ENCODE peak calls at places on chromosomes 12 and 14, in five cellular contexts. One of them, this sample, is unnamed. For H3K36me3, the result is how much of the 10 kb centered on the place peaks cover.

GRCh38 chr14:23361763-23362162 is 3.2 kb downstream of the EFS start:
- DNase-seq in transverse colon: no peak
- DNase-seq in uterus: no peak
- DNase-seq in heart right ventricle: no peak
- DNase-seq in pancreas: no peak
- DNase-seq in this sample: no peak

GRCh38 chr12:19639781-19640180 is 200.5 kb downstream of the AEBP2 start:
- DNase-seq in transverse colon: no peak
- DNase-seq in uterus: no peak
- DNase-seq in heart right ventricle: no peak
- DNase-seq in pancreas: no peak
- DNase-seq in this sample: no peak

GRCh38 chr12:69401940-69402339 is 42.4 kb downstream of the YEATS4 start:
- DNase-seq in transverse colon: no peak
- DNase-seq in uterus: no peak
- DNase-seq in heart right ventricle: no peak
- DNase-seq in pancreas: no peak
- DNase-seq in this sample: no peak

GRCh38 chr12:64236549-64236948 is 14.5 kb upstream of the KICS2 start:
- DNase-seq in transverse colon: no peak
- DNase-seq in uterus: no peak
- DNase-seq in heart right ventricle: no peak
- DNase-seq in pancreas: no peak
- DNase-seq in this sample: no peak

GRCh38 chr12:27333311-27334009 is 824 bp downstream of the BMAL2 start:
- DNase-seq in transverse colon: peak
- DNase-seq in uterus: no peak
- DNase-seq in heart right ventricle: peak
- DNase-seq in pancreas: peak
- DNase-seq in this sample: peak

GRCh38 chr14:85195872-85196477 is 334.0 kb upstream of the FLRT2 start:
- DNase-seq in transverse colon: no peak
- DNase-seq in uterus: no peak
- DNase-seq in heart right ventricle: no peak
- DNase-seq in pancreas: no peak
- DNase-seq in this sample: no peak

GRCh38 chr14:99790201-99790977 is 2.8 kb upstream of the EML1 start:
- DNase-seq in transverse colon: no peak
- DNase-seq in uterus: no peak
- DNase-seq in heart right ventricle: no peak
- DNase-seq in pancreas: no peak
- DNase-seq in this sample: no peak

GRCh38 chr12:121144416-121144914 is 11.8 kb downstream of the P2RX7 start:
- DNase-seq in transverse colon: no peak
- DNase-seq in uterus: no peak
- DNase-seq in heart right ventricle: no peak
- DNase-seq in pancreas: no peak
- DNase-seq in this sample: no peak

GRCh38 chr12:110304061-110304551 is 23.1 kb downstream of the ATP2A2 start:
- DNase-seq in transverse colon: no peak
- DNase-seq in uterus: no peak
- DNase-seq in heart right ventricle: no peak
- DNase-seq in pancreas: no peak
- DNase-seq in this sample: no peak

GRCh38 chr12:108094250-108094649 is 34.8 kb upstream of the WSCD2 start:
- DNase-seq in transverse colon: no peak
- DNase-seq in uterus: no peak
- DNase-seq in heart right ventricle: no peak
- DNase-seq in pancreas: no peak
- DNase-seq in this sample: no peak

GRCh38 chr12:64008596-64008995 is 164.1 kb downstream of the SRGAP1 start:
- DNase-seq in transverse colon: no peak
- DNase-seq in uterus: no peak
- DNase-seq in heart right ventricle: no peak
- DNase-seq in pancreas: no peak
- DNase-seq in this sample: no peak

GRCh38 chr12:88706286-88706685 is 126.0 kb upstream of the KITLG start:
- DNase-seq in transverse colon: no peak
- DNase-seq in uterus: no peak
- DNase-seq in heart right ventricle: no peak
- DNase-seq in pancreas: no peak
- DNase-seq in this sample: no peak

GRCh38 chr12:95718772-95719171 is 71.8 kb downstream of the NTN4 start:
- DNase-seq in transverse colon: no peak
- DNase-seq in uterus: no peak
- DNase-seq in heart right ventricle: no peak
- DNase-seq in pancreas: no peak
- DNase-seq in this sample: no peak

GRCh38 chr12:52130695-52131094 is 51.2 kb downstream of the SMIM41 start:
- DNase-seq in transverse colon: no peak
- DNase-seq in uterus: no peak
- DNase-seq in heart right ventricle: no peak
- DNase-seq in pancreas: peak
- DNase-seq in this sample: no peak

GRCh38 chr12:113660941-113661340 is 189.3 kb upstream of the LHX5 start:
- DNase-seq in transverse colon: no peak
- DNase-seq in uterus: no peak
- DNase-seq in heart right ventricle: no peak
- DNase-seq in pancreas: no peak
- DNase-seq in this sample: no peak

GRCh38 chr12:48789858-48790326 is 1.0 kb upstream of the ADCY6 start:
- DNase-seq in transverse colon: no peak
- DNase-seq in uterus: no peak
- DNase-seq in heart right ventricle: no peak
- DNase-seq in pancreas: no peak
- DNase-seq in this sample: no peak

GRCh38 chr12:133217219-133217618 is 18.5 kb downstream of the ANHX start:
- DNase-seq in transverse colon: no peak
- DNase-seq in uterus: no peak
- DNase-seq in heart right ventricle: no peak
- DNase-seq in pancreas: no peak
- DNase-seq in this sample: no peak

GRCh38 chr14:104263671-104264358 is 125.4 kb downstream of the KIF26A start:
- DNase-seq in transverse colon: no peak
- DNase-seq in uterus: peak
- DNase-seq in heart right ventricle: no peak
- DNase-seq in pancreas: no peak
- DNase-seq in this sample: no peak

GRCh38 chr12:127194176-127194575 is 1072.8 kb upstream of the TMEM132C start:
- DNase-seq in transverse colon: no peak
- DNase-seq in uterus: no peak
- DNase-seq in heart right ventricle: no peak
- DNase-seq in pancreas: no peak
- DNase-seq in this sample: no peak

GRCh38 chr12:111414711-111415252 is 9.1 kb downstream of the SH2B3 start:
- DNase-seq in transverse colon: no peak
- DNase-seq in uterus: no peak
- DNase-seq in heart right ventricle: no peak
- DNase-seq in pancreas: no peak
- DNase-seq in this sample: no peak

GRCh38 chr12:76311796-76312195 is 36.4 kb downstream of the BBS10 start:
- DNase-seq in transverse colon: no peak
- DNase-seq in uterus: no peak
- DNase-seq in heart right ventricle: no peak
- DNase-seq in pancreas: no peak
- DNase-seq in this sample: no peak

GRCh38 chr12:31011746-31012567 is 61.7 kb upstream of the DDX11 start:
- DNase-seq in transverse colon: no peak
- DNase-seq in uterus: no peak
- DNase-seq in heart right ventricle: no peak
- DNase-seq in pancreas: no peak
- DNase-seq in this sample: no peak

GRCh38 chr14:42884100-42884499 is 1277.4 kb downstream of the LRFN5 start:
- DNase-seq in transverse colon: no peak
- DNase-seq in uterus: no peak
- DNase-seq in heart right ventricle: no peak
- DNase-seq in pancreas: no peak
- DNase-seq in this sample: no peak

GRCh38 chr12:101570022-101570421 is 24.7 kb upstream of the MYBPC1 start:
- DNase-seq in transverse colon: no peak
- DNase-seq in uterus: no peak
- DNase-seq in heart right ventricle: no peak
- DNase-seq in pancreas: no peak
- DNase-seq in this sample: peak

DNA sequence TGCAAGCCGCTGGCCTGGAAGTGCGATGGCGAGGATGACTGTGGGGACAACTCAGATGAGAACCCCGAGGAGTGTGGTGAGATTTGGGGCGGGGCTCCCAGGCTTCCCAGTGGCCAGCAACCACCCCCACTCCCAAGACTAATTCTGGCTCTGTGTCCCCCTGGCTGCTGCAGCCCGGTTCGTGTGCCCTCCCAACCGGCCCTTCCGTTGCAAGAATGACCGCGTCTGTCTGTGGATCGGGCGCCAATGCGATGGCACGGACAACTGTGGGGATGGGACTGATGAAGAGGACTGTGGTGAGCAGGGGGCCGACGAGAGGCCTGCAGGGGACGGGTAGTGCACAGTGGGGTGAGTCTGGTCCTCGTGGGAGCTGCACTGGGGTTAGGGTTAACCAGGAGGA is 12.1 kb upstream of the NXPH4 start:
- DNase-seq in transverse colon: no peak
- DNase-seq in uterus: no peak
- DNase-seq in heart right ventricle: no peak
- DNase-seq in pancreas: no peak
- DNase-seq in this sample: no peak
- H3K36me3 ChIP-seq in transverse colon: under half
- H3K36me3 ChIP-seq in uterus: under half
- H3K36me3 ChIP-seq in heart right ventricle: under half
- H3K36me3 ChIP-seq in pancreas: under half
- H3K36me3 ChIP-seq in this sample: under half

GRCh38 chr12:3222306-3222705 is 145.1 kb downstream of the TSPAN9 start:
- DNase-seq in transverse colon: no peak
- DNase-seq in uterus: no peak
- DNase-seq in heart right ventricle: no peak
- DNase-seq in pancreas: no peak
- DNase-seq in this sample: no peak
- H3K36me3 ChIP-seq in transverse colon: under half
- H3K36me3 ChIP-seq in uterus: under half
- H3K36me3 ChIP-seq in heart right ventricle: under half
- H3K36me3 ChIP-seq in pancreas: under half
- H3K36me3 ChIP-seq in this sample: under half

GRCh38 chr12:53290661-53291060 is 4.7 kb upstream of the PFDN5 start:
- DNase-seq in transverse colon: no peak
- DNase-seq in uterus: no peak
- DNase-seq in heart right ventricle: no peak
- DNase-seq in pancreas: no peak
- DNase-seq in this sample: no peak

GRCh38 chr12:53295891-53296219 is 513 bp downstream of the PFDN5 start:
- DNase-seq in transverse colon: no peak
- DNase-seq in uterus: no peak
- DNase-seq in heart right ventricle: no peak
- DNase-seq in pancreas: no peak
- DNase-seq in this sample: no peak

GRCh38 chr12:53295070-53295890 is at the start of gene PFDN5:
- DNase-seq in transverse colon: peak
- DNase-seq in uterus: peak
- DNase-seq in heart right ventricle: peak
- DNase-seq in pancreas: peak
- DNase-seq in this sample: peak

GRCh38 chr12:53289891-53290290 is 5.5 kb upstream of the PFDN5 start:
- DNase-seq in transverse colon: no peak
- DNase-seq in uterus: no peak
- DNase-seq in heart right ventricle: no peak
- DNase-seq in pancreas: no peak
- DNase-seq in this sample: no peak

DNA sequence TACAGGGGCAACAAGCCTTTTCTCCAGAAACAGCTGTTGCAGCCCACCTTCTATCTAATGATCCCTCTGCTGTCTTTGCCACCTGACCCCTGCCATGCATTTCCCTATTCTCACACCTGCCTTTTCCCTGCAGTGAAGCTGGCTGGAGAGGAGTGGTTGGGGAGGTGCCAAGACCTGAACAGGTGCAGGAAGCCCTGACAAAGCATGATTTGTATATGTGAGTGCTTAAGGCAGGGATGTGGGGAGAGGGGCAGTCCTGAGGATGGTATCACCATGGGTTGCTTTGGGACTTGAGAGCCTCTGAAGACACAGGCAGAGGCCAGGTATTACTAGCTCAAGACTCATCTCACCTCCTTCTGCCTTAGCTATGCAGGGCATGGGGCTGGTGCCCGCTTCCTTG is 2.9 kb upstream of the PFDN5 start:
- DNase-seq in transverse colon: no peak
- DNase-seq in uterus: no peak
- DNase-seq in heart right ventricle: no peak
- DNase-seq in pancreas: no peak
- DNase-seq in this sample: no peak
- H3K36me3 ChIP-seq in transverse colon: under half
- H3K36me3 ChIP-seq in uterus: under half
- H3K36me3 ChIP-seq in heart right ventricle: under half
- H3K36me3 ChIP-seq in pancreas: under half
- H3K36me3 ChIP-seq in this sample: under half

DNA sequence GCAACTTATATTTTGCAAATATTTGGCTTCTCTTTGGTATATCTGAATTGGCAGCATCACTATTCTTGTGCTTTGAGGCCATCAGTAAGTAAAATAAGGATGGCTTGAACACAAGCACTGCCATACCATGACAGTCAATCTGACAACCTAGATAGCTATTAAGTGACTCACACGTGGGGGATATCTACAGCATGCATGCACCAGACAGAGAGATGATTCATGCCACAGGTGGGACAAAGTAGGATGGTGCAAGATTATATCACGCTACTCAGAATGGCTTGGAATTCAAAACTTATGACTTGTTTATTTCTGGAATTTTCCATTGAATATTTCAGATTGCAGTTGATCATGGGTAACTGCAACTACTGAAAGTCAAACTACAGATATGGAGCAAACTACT is 675.6 kb upstream of the MDGA2 start:
- DNase-seq in transverse colon: no peak
- DNase-seq in uterus: no peak
- DNase-seq in heart right ventricle: no peak
- DNase-seq in pancreas: no peak
- DNase-seq in this sample: no peak
- H3K36me3 ChIP-seq in transverse colon: under half
- H3K36me3 ChIP-seq in uterus: under half
- H3K36me3 ChIP-seq in heart right ventricle: under half
- H3K36me3 ChIP-seq in pancreas: under half
- H3K36me3 ChIP-seq in this sample: under half

DNA sequence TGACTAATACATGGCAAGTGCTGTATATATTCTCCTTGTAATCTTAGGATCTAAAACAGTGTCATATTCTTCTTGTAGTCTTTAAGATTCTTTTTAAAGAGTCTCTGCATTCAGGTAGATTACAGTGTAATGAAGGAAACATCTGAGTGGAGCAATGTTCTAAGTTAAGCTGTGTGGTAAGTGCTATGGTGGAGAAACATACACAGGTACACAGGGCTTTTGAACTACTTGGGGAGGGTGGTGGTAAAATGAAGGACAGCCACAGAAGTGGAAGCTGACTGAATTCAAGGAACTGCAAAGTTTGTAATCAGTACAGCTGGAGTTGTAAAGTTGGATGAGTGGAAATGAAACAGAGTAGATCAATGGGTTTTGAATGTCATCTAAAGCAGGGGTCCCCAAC is 27.8 kb downstream of the ACSS3 start:
- DNase-seq in transverse colon: no peak
- DNase-seq in uterus: no peak
- DNase-seq in heart right ventricle: no peak
- DNase-seq in pancreas: no peak
- DNase-seq in this sample: no peak
- H3K36me3 ChIP-seq in transverse colon: under half
- H3K36me3 ChIP-seq in uterus: under half
- H3K36me3 ChIP-seq in heart right ventricle: under half
- H3K36me3 ChIP-seq in pancreas: under half
- H3K36me3 ChIP-seq in this sample: under half